ENCODE peak calls at places on chromosome 17, in four cellular contexts. One of them, this sample, is unnamed.

GRCh38 chr17:20189322-20189721 is 180.2 kb downstream of the SPECC1 start:
- DNase-seq in suprapubic skin: no peak
- DNase-seq in stomach: no peak
- DNase-seq in A549: no peak
- DNase-seq in this sample: no peak

GRCh38 chr17:13694934-13695333 is 93.2 kb upstream of the HS3ST3A1 start:
- DNase-seq in suprapubic skin: no peak
- DNase-seq in stomach: no peak
- DNase-seq in A549: no peak
- DNase-seq in this sample: no peak

GRCh38 chr17:47983492-47984223 is 12.7 kb downstream of the CDK5RAP3 start:
- DNase-seq in suprapubic skin: no peak
- DNase-seq in stomach: no peak
- DNase-seq in A549: no peak
- DNase-seq in this sample: no peak

GRCh38 chr17:19372866-19373505 is 5.3 kb upstream of the MAPK7 start:
- DNase-seq in suprapubic skin: peak; percentile 45
- DNase-seq in stomach: no peak
- DNase-seq in A549: no peak
- DNase-seq in this sample: peak; percentile 50

GRCh38 chr17:77385750-77386501 is 245.2 kb downstream of the SEC14L1 start:
- DNase-seq in suprapubic skin: no peak
- DNase-seq in stomach: no peak
- DNase-seq in A549: no peak
- DNase-seq in this sample: peak; percentile 77

GRCh38 chr17:55314061-55314783 is 49.5 kb downstream of the HLF start:
- DNase-seq in suprapubic skin: no peak
- DNase-seq in stomach: no peak
- DNase-seq in A549: no peak
- DNase-seq in this sample: no peak

GRCh38 chr17:18141210-18141803 is 32.8 kb downstream of the MYO15A start:
- DNase-seq in suprapubic skin: no peak
- DNase-seq in stomach: no peak
- DNase-seq in A549: peak; percentile 64
- DNase-seq in this sample: no peak

GRCh38 chr17:40530988-40531971 is 29.9 kb upstream of the TNS4 start:
- DNase-seq in suprapubic skin: peak; percentile 70
- DNase-seq in stomach: no peak
- DNase-seq in A549: no peak
- DNase-seq in this sample: peak; percentile 44

GRCh38 chr17:78400581-78401240 is 22.3 kb downstream of the PGS1 start:
- DNase-seq in suprapubic skin: no peak
- DNase-seq in stomach: no peak
- DNase-seq in A549: no peak
- DNase-seq in this sample: no peak

GRCh38 chr17:63824362-63824761 is 2.9 kb upstream of the PSMC5 start:
- DNase-seq in suprapubic skin: no peak
- DNase-seq in stomach: no peak
- DNase-seq in A549: no peak
- DNase-seq in this sample: no peak
- H3K27ac ChIP-seq in suprapubic skin: no peak overlapping the region
- H3K27ac ChIP-seq in stomach: peak overlapping the region; percentile 21
- H3K27ac ChIP-seq in A549: no peak overlapping the region
- H3K27ac ChIP-seq in this sample: no peak overlapping the region

GRCh38 chr17:4833178-4833940 is at the start of gene MINK1:
- DNase-seq in suprapubic skin: peak; percentile 89
- DNase-seq in stomach: peak; percentile 93
- DNase-seq in A549: peak; percentile 96
- DNase-seq in this sample: peak; percentile 94
- TF ChIP-seq POLR2A in suprapubic skin: no peak
- TF ChIP-seq POLR2A in stomach: peak; percentile 65
- TF ChIP-seq POLR2A in A549: peak; percentile 47
- TF ChIP-seq POLR2A in this sample: peak; percentile 65

DNA sequence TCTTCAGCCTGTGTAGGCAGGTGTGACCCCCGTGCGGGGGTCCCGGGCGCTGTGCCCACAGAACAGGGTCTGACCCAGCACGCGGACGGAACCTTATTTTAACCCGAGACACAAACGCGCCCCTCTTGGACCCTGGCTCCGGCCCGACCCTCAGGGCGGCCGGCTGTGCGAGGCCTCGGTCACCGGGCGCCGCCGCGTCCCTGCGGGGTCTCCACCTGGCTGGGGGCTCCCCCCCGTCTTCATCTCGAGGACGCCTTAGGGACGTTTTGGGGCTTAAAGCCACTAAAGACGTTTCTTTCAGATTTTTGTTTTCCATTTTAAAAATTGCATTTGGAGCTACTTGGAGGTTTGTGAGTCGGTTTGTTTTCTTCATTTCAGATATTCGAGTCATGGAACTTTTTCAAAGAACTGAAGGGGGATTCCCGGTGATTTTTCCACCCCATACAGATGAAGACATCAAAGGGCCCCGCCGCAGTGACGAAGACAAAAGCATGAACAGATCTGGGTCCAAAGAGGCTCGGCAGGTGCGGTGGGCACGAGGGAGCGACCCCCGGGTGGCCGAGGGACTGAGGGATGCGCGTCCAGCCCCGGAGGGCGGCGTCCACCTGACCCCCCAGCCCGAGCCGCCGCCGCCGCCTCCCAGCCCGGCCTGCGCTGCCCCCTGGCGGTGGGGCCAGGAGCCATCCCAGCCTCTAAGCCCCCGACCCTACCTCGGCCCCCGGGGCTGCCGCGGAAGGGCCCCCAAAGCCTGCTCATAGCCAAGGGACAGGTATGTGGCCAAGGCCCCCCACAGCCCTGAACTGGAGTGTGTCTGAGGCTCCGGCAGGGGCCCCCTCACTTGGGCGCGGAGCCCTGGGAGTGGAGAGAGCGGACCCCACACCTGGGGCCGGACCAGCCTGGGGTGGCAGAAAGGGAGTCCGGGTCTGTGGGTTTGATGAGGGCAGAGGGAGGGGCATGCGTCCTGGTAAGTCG is 3.8 kb upstream of the CD7 start:
- DNase-seq in suprapubic skin: no peak
- DNase-seq in stomach: no peak
- DNase-seq in A549: no peak
- DNase-seq in this sample: no peak
- TF ChIP-seq EP300 in suprapubic skin: no peak
- TF ChIP-seq EP300 in stomach: no peak
- TF ChIP-seq EP300 in A549: no peak
- TF ChIP-seq EP300 in this sample: no peak

GRCh38 chr17:58417300-58418092 is at the start of gene RNF43:
- DNase-seq in suprapubic skin: peak; percentile 88
- DNase-seq in stomach: peak; percentile 95
- DNase-seq in A549: peak; percentile 96
- DNase-seq in this sample: peak; percentile 95
- H3K27ac ChIP-seq in suprapubic skin: peak within 1 kb of the TSS; percentile 83
- H3K27ac ChIP-seq in stomach: peak within 1 kb of the TSS; percentile 78
- H3K27ac ChIP-seq in A549: peak within 1 kb of the TSS; percentile 76
- H3K27ac ChIP-seq in this sample: peak within 1 kb of the TSS; percentile 44

GRCh38 chr17:16973760-16974540 is 2.0 kb upstream of the TNFRSF13B start:
- DNase-seq in suprapubic skin: peak; percentile 29
- DNase-seq in stomach: no peak
- DNase-seq in A549: no peak
- DNase-seq in this sample: no peak
- TF ChIP-seq POLR2A in suprapubic skin: no peak
- TF ChIP-seq POLR2A in stomach: no peak
- TF ChIP-seq POLR2A in A549: no peak
- TF ChIP-seq POLR2A in this sample: no peak

GRCh38 chr17:68821860-68822693 is 133.1 kb downstream of the ABCA8 start:
- DNase-seq in suprapubic skin: no peak
- DNase-seq in stomach: no peak
- DNase-seq in A549: peak; percentile 78
- DNase-seq in this sample: no peak
- TF ChIP-seq EP300 in suprapubic skin: no peak
- TF ChIP-seq EP300 in stomach: no peak
- TF ChIP-seq EP300 in A549: peak; percentile 55
- TF ChIP-seq EP300 in this sample: no peak

GRCh38 chr17:61338874-61339478 is 60.7 kb upstream of the TBX2 start:
- DNase-seq in suprapubic skin: no peak
- DNase-seq in stomach: no peak
- DNase-seq in A549: no peak
- DNase-seq in this sample: no peak

GRCh38 chr17:61338000-61338864 is 61.4 kb upstream of the TBX2 start:
- DNase-seq in suprapubic skin: no peak
- DNase-seq in stomach: no peak
- DNase-seq in A549: peak; percentile 60
- DNase-seq in this sample: no peak

GRCh38 chr17:61335845-61336655 is 63.6 kb upstream of the TBX2 start:
- DNase-seq in suprapubic skin: no peak
- DNase-seq in stomach: peak; percentile 72
- DNase-seq in A549: peak; percentile 63
- DNase-seq in this sample: no peak

GRCh38 chr17:61335105-61335844 is 64.4 kb upstream of the TBX2 start:
- DNase-seq in suprapubic skin: no peak
- DNase-seq in stomach: no peak
- DNase-seq in A549: peak; percentile 78
- DNase-seq in this sample: no peak

DNA sequence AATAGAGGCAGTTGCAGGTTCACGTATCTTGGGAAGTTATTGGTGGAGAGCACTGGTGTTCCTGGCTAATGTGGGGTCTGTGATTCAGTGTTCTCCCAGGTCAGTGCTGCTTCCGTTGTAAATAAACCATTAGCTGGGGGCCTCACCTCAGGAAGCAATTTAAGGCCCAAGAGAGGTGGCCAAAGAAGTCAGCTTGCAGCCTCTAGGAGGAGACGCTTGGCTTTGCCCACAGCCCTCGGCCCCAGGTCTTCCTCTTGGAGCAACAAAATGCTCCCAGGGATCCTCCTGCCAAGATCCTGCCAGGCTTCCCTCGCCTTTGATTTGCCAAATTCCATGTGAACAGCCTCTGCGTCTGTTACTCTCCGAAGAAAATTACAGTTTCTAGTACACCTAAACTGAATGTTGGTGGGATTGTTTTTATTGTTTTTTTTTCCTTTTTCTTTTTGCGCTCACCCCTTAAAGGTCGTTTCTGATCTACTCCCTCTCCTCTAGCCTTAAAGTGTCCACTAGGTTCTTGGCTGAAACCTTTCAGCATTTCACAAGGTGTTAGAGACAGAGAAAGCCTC is 62.3 kb upstream of the TBX2 start:
- DNase-seq in suprapubic skin: no peak
- DNase-seq in stomach: no peak
- DNase-seq in A549: no peak
- DNase-seq in this sample: no peak
- H3K27ac ChIP-seq in suprapubic skin: no peak overlapping the region
- H3K27ac ChIP-seq in stomach: peak overlapping the region; percentile 78
- H3K27ac ChIP-seq in A549: peak overlapping the region; percentile 64
- H3K27ac ChIP-seq in this sample: no peak overlapping the region

GRCh38 chr17:63997341-63998048 is 656 bp upstream of the PRR29 start:
- DNase-seq in suprapubic skin: peak; percentile 69
- DNase-seq in stomach: no peak
- DNase-seq in A549: no peak
- DNase-seq in this sample: peak; percentile 60

GRCh38 chr17:63996430-63997182 is 1.5 kb upstream of the PRR29 start:
- DNase-seq in suprapubic skin: peak; percentile 31
- DNase-seq in stomach: no peak
- DNase-seq in A549: no peak
- DNase-seq in this sample: peak; percentile 43

GRCh38 chr17:63998050-63998720 is at the start of gene PRR29:
- DNase-seq in suprapubic skin: peak; percentile 81
- DNase-seq in stomach: peak; percentile 74
- DNase-seq in A549: peak; percentile 71
- DNase-seq in this sample: peak; percentile 77

GRCh38 chr17:63993368-63993990 is 4.7 kb upstream of the PRR29 start:
- DNase-seq in suprapubic skin: peak; percentile 40
- DNase-seq in stomach: no peak
- DNase-seq in A549: no peak
- DNase-seq in this sample: peak; percentile 43

DNA sequence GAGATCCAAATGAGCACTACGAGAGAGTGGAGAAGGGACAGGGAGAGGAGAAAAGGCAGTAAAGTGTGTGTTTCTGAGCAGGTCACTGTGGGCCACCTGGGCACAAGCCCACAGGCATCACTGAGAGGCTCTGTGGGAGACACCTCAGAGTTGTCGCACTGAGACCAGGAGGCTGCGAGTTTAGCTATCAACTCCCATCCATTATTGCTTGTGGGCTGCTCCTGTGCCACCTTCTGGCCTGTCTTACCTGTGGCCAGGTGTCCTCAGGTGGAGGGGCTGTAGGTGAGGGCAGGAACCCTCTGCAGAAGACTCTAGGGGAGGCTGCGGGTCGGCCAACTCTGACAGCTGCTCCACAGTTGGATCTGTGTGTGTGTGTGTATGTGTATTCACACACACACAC is 2.5 kb upstream of the PRR29 start:
- DNase-seq in suprapubic skin: peak; percentile 57
- DNase-seq in stomach: no peak
- DNase-seq in A549: no peak
- DNase-seq in this sample: peak; percentile 18
- TF ChIP-seq POLR2A in suprapubic skin: no peak
- TF ChIP-seq POLR2A in stomach: no peak
- TF ChIP-seq POLR2A in A549: no peak
- TF ChIP-seq POLR2A in this sample: no peak

GRCh38 chr17:15999974-16000827 is 577 bp downstream of the TTC19 start:
- DNase-seq in suprapubic skin: no peak
- DNase-seq in stomach: no peak
- DNase-seq in A549: peak; percentile 48
- DNase-seq in this sample: peak; percentile 75

GRCh38 chr17:15996322-15996721 is 3.2 kb downstream of the ZSWIM7 start:
- DNase-seq in suprapubic skin: no peak
- DNase-seq in stomach: no peak
- DNase-seq in A549: no peak
- DNase-seq in this sample: no peak

GRCh38 chr17:15998031-15998574 is 1.4 kb downstream of the ZSWIM7 start:
- DNase-seq in suprapubic skin: no peak
- DNase-seq in stomach: no peak
- DNase-seq in A549: no peak
- DNase-seq in this sample: no peak

GRCh38 chr17:16001498-16001897 is 1.9 kb downstream of the TTC19 start:
- DNase-seq in suprapubic skin: no peak
- DNase-seq in stomach: no peak
- DNase-seq in A549: peak; percentile 67
- DNase-seq in this sample: no peak

GRCh38 chr17:15999141-15999973 is at the start of the genes TTC19 and ZSWIM7:
- DNase-seq in suprapubic skin: peak; percentile 98
- DNase-seq in stomach: peak; percentile 98
- DNase-seq in A549: peak; percentile 99
- DNase-seq in this sample: peak; percentile 99
- TF ChIP-seq EP300 in suprapubic skin: peak; percentile 52
- TF ChIP-seq EP300 in stomach: peak; percentile 84
- TF ChIP-seq EP300 in A549: no peak
- TF ChIP-seq EP300 in this sample: no peak

DNA sequence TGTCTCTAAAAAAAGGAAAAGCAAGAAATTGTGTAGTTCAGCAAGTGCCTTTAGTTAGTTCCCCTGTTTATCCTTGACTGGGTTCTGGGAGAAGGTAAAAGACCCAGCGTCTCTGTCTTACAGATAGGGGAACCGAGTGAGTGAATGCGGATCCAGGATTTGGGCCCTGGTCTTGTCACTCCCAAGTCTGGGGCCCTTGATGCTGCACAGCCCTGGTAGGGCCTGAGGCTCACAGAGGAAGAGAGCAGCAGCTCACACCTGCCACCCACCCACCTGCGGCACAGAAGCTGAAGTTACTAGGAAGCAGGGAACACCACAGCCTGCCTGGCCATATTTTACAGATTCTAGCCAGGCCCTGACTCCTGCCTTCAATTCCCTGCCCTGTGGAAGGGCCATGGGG is 22.2 kb downstream of the LASP1 start:
- DNase-seq in suprapubic skin: no peak
- DNase-seq in stomach: no peak
- DNase-seq in A549: no peak
- DNase-seq in this sample: no peak
- H3K27ac ChIP-seq in suprapubic skin: no peak overlapping the region
- H3K27ac ChIP-seq in stomach: peak overlapping the region; percentile 43
- H3K27ac ChIP-seq in A549: no peak overlapping the region
- H3K27ac ChIP-seq in this sample: no peak overlapping the region